ENCODE peak calls at places on chromosomes 16 and 17, in eight cellular contexts. T is osteoblast, X is fibroblast of pulmonary artery, U is IMR-90, F is OCI-LY7, Q is coronary artery, L is psoas muscle, O is transverse colon. N is an unnamed sample.

GRCh38 chr16:49009204-49009603 is 272.4 kb downstream of the CBLN1 start:
- DNase-seq in T (no peak), X (no peak), U (no peak), F (no peak), Q (no peak), L (no peak), O (no peak), N (no peak)

GRCh38 chr17:45091778-45092425 is 30.8 kb downstream of the NMT1 start:
- DNase-seq in T (peak; percentile 42), X (peak; percentile 25), U (peak; percentile 36), F (no peak), Q (no peak), L (no peak), O (no peak), N (peak; percentile 39)

GRCh38 chr16:85946680-85947510 is 47.9 kb downstream of the IRF8 start:
- DNase-seq in T (no peak), X (no peak), U (no peak), F (no peak), Q (no peak), L (no peak), O (no peak), N (no peak)

GRCh38 chr16:1469693-1470201 is 5.1 kb downstream of the CLCN7 start:
- DNase-seq in T (no peak), X (no peak), U (no peak), F (no peak), Q (no peak), L (no peak), O (no peak), N (no peak)

GRCh38 chr17:16428098-16428882 is 12.9 kb downstream of the TRPV2 start:
- DNase-seq in T (peak; percentile 66), X (peak; percentile 63), U (peak; percentile 59), F (peak; percentile 72), Q (no peak), L (peak; percentile 43), O (peak; percentile 67), N (peak; percentile 73)

GRCh38 chr16:87954826-87955225 is 3.6 kb downstream of the BANP start:
- DNase-seq in T (no peak), X (no peak), U (no peak), F (no peak), Q (no peak), L (no peak), O (peak; percentile 47), N (no peak)

GRCh38 chr17:65099941-65100315 is 37.2 kb upstream of the RGS9 start:
- DNase-seq in T (peak; percentile 94), X (peak; percentile 30), U (peak; percentile 60), F (peak; percentile 55), Q (no peak), L (peak; percentile 70), O (peak; percentile 61), N (peak; percentile 59)

GRCh38 chr17:27265333-27265732 is 28.6 kb upstream of the WSB1 start:
- DNase-seq in T (peak; percentile 34), X (peak; percentile 60), U (no peak), F (no peak), Q (no peak), L (no peak), O (no peak), N (no peak)

GRCh38 chr17:10171581-10171981 is 26.8 kb downstream of the GAS7 start:
- DNase-seq in T (no peak), X (peak; percentile 49), U (peak; percentile 41), F (no peak), Q (no peak), L (no peak), O (no peak), N (no peak)

GRCh38 chr17:42900460-42901331 is at the start of gene G6PC1:
- DNase-seq in T (no peak), X (no peak), U (no peak), F (no peak), Q (no peak), L (no peak), O (no peak), N (no peak)

GRCh38 chr17:79839363-79840203 is at the start of gene CBX4:
- DNase-seq in T (peak; percentile 100), X (peak; percentile 92), U (peak; percentile 90), F (peak; percentile 98), Q (peak; percentile 97), L (peak; percentile 96), O (peak; percentile 97), N (peak; percentile 90)

GRCh38 chr16:54479546-54479945 is 193.0 kb upstream of the IRX3 start:
- DNase-seq in T (no peak), X (no peak), U (no peak), F (no peak), Q (no peak), L (no peak), O (no peak), N (no peak)

GRCh38 chr16:54473201-54473993 is 186.8 kb upstream of the IRX3 start:
- DNase-seq in T (no peak), X (no peak), U (no peak), F (no peak), Q (no peak), L (no peak), O (no peak), N (peak; percentile 23)

GRCh38 chr16:54482892-54483574 is 196.4 kb upstream of the IRX3 start:
- DNase-seq in T (no peak), X (no peak), U (no peak), F (no peak), Q (no peak), L (no peak), O (no peak), N (no peak)

GRCh38 chr16:54475019-54475418 is 188.4 kb upstream of the IRX3 start:
- DNase-seq in T (no peak), X (no peak), U (no peak), F (no peak), Q (no peak), L (no peak), O (no peak), N (no peak)

GRCh38 chr16:54477766-54478165 is 191.2 kb upstream of the IRX3 start:
- DNase-seq in T (no peak), X (no peak), U (no peak), F (no peak), Q (no peak), L (no peak), O (no peak), N (no peak)
- H3K4me3 ChIP-seq in T (no peak overlapping the region), X (no peak overlapping the region), U (no peak overlapping the region), F (no peak overlapping the region), Q (no peak overlapping the region), L (no peak overlapping the region), O (no peak overlapping the region), N (no peak overlapping the region)

GRCh38 chr16:55655381-55655708 is 443 bp upstream of the SLC6A2 start:
- DNase-seq in T (no peak), X (no peak), U (no peak), F (no peak), Q (no peak), L (no peak), O (no peak), N (no peak)

GRCh38 chr16:55653106-55653505 is 2.7 kb upstream of the SLC6A2 start:
- DNase-seq in T (no peak), X (no peak), U (no peak), F (no peak), Q (no peak), L (no peak), O (no peak), N (no peak)

GRCh38 chr16:55657616-55658015 is 1.8 kb downstream of the SLC6A2 start:
- DNase-seq in T (no peak), X (no peak), U (no peak), F (no peak), Q (no peak), L (no peak), O (no peak), N (no peak)

GRCh38 chr16:55656695-55657092 is 906 bp downstream of the SLC6A2 start:
- DNase-seq in T (no peak), X (no peak), U (no peak), F (no peak), Q (no peak), L (no peak), O (no peak), N (no peak)

DNA sequence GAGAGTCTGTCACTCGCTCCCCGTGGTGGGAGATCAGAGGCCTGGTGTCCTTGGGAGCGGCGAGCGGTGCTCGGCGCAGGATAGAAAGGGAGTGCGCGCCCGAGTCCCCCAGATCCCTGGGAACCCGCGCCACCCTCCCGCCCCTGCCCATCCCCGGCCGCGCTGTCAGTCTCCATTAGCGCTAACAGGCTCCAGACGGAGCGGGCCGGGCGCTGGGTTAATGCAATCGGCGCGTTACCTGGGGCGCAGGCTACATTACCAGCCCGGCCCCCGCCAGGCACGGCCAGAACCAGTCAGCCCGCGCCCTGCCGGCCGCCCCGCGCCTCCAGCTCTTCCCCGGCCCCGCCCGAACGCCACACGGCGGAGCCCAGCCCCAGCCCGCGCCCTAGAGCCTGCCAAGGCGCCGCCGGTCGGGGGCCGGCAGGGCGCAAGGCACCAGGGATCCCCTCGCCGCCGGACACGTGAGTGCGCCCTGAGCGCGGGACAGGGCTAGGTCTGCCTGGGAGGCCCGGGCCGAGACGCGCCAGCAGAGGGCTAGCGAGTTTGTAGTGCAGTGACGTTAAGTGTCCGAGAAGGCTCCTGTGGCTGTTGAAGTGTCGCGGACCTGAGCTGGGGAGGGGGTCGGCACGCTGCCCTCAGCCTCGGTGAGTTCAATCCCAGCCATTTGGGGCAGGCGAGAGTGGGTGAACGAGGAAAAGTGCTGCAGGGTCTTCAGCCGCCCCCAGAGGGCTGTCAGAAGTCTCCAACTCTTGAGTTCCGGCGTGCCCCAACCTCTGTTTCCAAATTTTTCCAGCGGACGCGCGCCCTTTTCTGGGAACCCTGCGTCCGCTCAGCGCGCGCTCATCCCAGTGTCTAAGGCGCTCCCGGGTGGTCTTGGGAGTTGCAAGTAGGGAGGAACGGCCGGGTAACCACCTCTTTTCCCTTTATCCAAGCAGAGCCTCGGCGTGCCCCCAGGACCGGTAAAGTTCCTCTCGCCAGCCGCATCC is at the start of gene SLC6A2:
- DNase-seq in T (no peak), X (no peak), U (no peak), F (no peak), Q (no peak), L (peak; percentile 38), O (no peak), N (peak; percentile 12)
- TF ChIP-seq CTCF in T (no peak), X (no peak), U (no peak), F (no peak), Q (no peak), L (no peak), O (no peak), N (no peak)

DNA sequence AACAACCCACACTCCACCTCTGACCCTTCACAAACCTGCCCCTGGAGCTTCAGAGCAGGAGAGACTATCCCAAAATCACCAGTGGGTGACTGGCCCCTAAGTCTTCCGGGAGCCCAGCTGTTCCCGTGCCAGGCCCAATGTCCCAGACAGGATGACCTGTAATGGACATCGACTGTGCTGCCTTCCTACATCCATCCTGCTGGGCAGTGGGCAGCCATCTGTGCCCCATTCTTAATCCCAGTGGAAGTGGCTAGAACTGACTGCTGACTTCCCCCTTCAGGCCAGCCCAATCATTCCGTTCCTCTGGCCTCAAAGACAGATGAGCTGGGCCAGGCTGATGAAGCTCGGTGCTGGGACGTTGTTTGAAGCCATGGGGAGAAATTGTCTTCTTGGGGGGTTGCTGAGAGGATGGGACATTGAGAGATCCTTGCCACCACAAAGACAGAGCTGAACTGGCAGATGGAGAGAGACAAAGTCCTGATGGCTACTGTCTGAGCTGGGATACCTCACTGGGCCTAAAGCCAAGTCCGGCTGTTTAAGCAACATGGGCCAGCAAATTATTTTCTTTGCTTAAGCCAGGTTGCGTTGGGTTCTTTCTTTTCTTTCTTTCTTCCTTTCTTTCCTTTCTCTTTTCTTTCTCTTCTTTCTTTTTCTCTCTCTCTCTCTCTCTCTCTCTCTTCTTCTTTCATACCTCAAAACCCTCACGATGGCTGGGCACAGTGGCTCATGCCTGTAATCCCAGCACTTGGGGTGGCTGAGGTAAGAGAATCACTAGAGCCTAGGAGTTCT is 17.9 kb upstream of the ALOX15B start:
- DNase-seq in T (no peak), X (no peak), U (no peak), F (no peak), Q (no peak), L (no peak), O (no peak), N (no peak)
- H3K4me3 ChIP-seq in T (no peak overlapping the region), X (no peak overlapping the region), U (no peak overlapping the region), F (no peak overlapping the region), Q (no peak overlapping the region), L (no peak overlapping the region), O (no peak overlapping the region), N (no peak overlapping the region)

GRCh38 chr17:4986951-4987766 is at the start of gene CAMTA2:
- DNase-seq in T (peak; percentile 95), X (peak; percentile 67), U (peak; percentile 56), F (peak; percentile 85), Q (peak; percentile 94), L (peak; percentile 93), O (peak; percentile 93), N (peak; percentile 67)
- TF ChIP-seq CTCF in T (peak; percentile 48), X (peak; percentile 23), U (peak; percentile 71), F (peak; percentile 89), Q (peak; percentile 88), L (peak; percentile 79), O (peak; percentile 78), N (peak; percentile 25)

N was measured in cardiac fibroblast.